ENCODE peak calls at places on chromosomes 2 and 18, in seven cellular contexts. One of them, this sample, is unnamed.

GRCh38 chr18:50638623-50639398 is 78.9 kb downstream of the MAPK4 start:
- DNase-seq in right atrium auricular region: no peak
- DNase-seq in cardiac fibroblast: no peak
- DNase-seq in bronchial epithelial cell: no peak
- DNase-seq in CD4-positive, alpha-beta T cell: no peak
- DNase-seq in AG10803: no peak
- DNase-seq in keratinocyte: no peak
- DNase-seq in this sample: no peak

GRCh38 chr18:74499633-74500032 is 3.5 kb downstream of the CNDP2 start:
- DNase-seq in AG10803: peak
- DNase-seq in cardiac fibroblast: peak
- DNase-seq in bronchial epithelial cell: peak
- DNase-seq in keratinocyte: peak
- DNase-seq in right atrium auricular region: peak
- DNase-seq in CD4-positive, alpha-beta T cell: peak
- DNase-seq in this sample: no peak

GRCh38 chr2:220513573-220514288 is 886.3 kb downstream of the SLC4A3 start:
- DNase-seq in bronchial epithelial cell: peak
- DNase-seq in CD4-positive, alpha-beta T cell: no peak
- DNase-seq in keratinocyte: no peak
- DNase-seq in AG10803: no peak
- DNase-seq in cardiac fibroblast: peak
- DNase-seq in right atrium auricular region: no peak
- DNase-seq in this sample: no peak

GRCh38 chr18:46628206-46628605 is 28.8 kb downstream of the LOXHD1 start:
- DNase-seq in keratinocyte: no peak
- DNase-seq in CD4-positive, alpha-beta T cell: no peak
- DNase-seq in bronchial epithelial cell: no peak
- DNase-seq in cardiac fibroblast: no peak
- DNase-seq in right atrium auricular region: no peak
- DNase-seq in AG10803: no peak
- DNase-seq in this sample: no peak

GRCh38 chr2:241203218-241204009 is 14.9 kb downstream of the ANO7 start:
- DNase-seq in bronchial epithelial cell: no peak
- DNase-seq in keratinocyte: no peak
- DNase-seq in AG10803: no peak
- DNase-seq in CD4-positive, alpha-beta T cell: no peak
- DNase-seq in cardiac fibroblast: no peak
- DNase-seq in right atrium auricular region: no peak
- DNase-seq in this sample: no peak

GRCh38 chr2:239378021-239378917 is 22.6 kb downstream of the HDAC4 start:
- DNase-seq in keratinocyte: no peak
- DNase-seq in bronchial epithelial cell: no peak
- DNase-seq in cardiac fibroblast: no peak
- DNase-seq in AG10803: no peak
- DNase-seq in right atrium auricular region: no peak
- DNase-seq in CD4-positive, alpha-beta T cell: no peak
- DNase-seq in this sample: no peak

GRCh38 chr2:223585691-223586090 is 16.5 kb downstream of the SCG2 start:
- DNase-seq in bronchial epithelial cell: peak
- DNase-seq in AG10803: peak
- DNase-seq in cardiac fibroblast: peak
- DNase-seq in right atrium auricular region: no peak
- DNase-seq in CD4-positive, alpha-beta T cell: no peak
- DNase-seq in keratinocyte: no peak
- DNase-seq in this sample: no peak

GRCh38 chr2:27306136-27306535 is 2.1 kb downstream of the UCN start:
- DNase-seq in right atrium auricular region: no peak
- DNase-seq in CD4-positive, alpha-beta T cell: no peak
- DNase-seq in cardiac fibroblast: no peak
- DNase-seq in bronchial epithelial cell: no peak
- DNase-seq in keratinocyte: no peak
- DNase-seq in AG10803: no peak
- DNase-seq in this sample: no peak

GRCh38 chr2:103264058-103264457 is 502.2 kb downstream of the TMEM182 start:
- DNase-seq in bronchial epithelial cell: no peak
- DNase-seq in cardiac fibroblast: no peak
- DNase-seq in keratinocyte: no peak
- DNase-seq in right atrium auricular region: no peak
- DNase-seq in CD4-positive, alpha-beta T cell: no peak
- DNase-seq in AG10803: no peak
- DNase-seq in this sample: no peak

GRCh38 chr18:69590150-69590549 is 189.5 kb downstream of the DOK6 start:
- DNase-seq in right atrium auricular region: no peak
- DNase-seq in AG10803: no peak
- DNase-seq in keratinocyte: no peak
- DNase-seq in CD4-positive, alpha-beta T cell: no peak
- DNase-seq in bronchial epithelial cell: no peak
- DNase-seq in cardiac fibroblast: no peak
- DNase-seq in this sample: no peak

GRCh38 chr18:41128126-41128525 is 826.9 kb upstream of the PIK3C3 start:
- DNase-seq in bronchial epithelial cell: peak
- DNase-seq in CD4-positive, alpha-beta T cell: no peak
- DNase-seq in cardiac fibroblast: peak
- DNase-seq in right atrium auricular region: no peak
- DNase-seq in keratinocyte: no peak
- DNase-seq in AG10803: no peak
- DNase-seq in this sample: no peak

GRCh38 chr2:174546519-174547506 is 50.8 kb downstream of the WIPF1 start:
- DNase-seq in AG10803: peak
- DNase-seq in cardiac fibroblast: peak
- DNase-seq in CD4-positive, alpha-beta T cell: no peak
- DNase-seq in keratinocyte: no peak
- DNase-seq in right atrium auricular region: no peak
- DNase-seq in bronchial epithelial cell: peak
- DNase-seq in this sample: peak

GRCh38 chr2:43977677-43978076 is 18.1 kb downstream of the LRPPRC start:
- DNase-seq in AG10803: no peak
- DNase-seq in keratinocyte: no peak
- DNase-seq in right atrium auricular region: no peak
- DNase-seq in bronchial epithelial cell: no peak
- DNase-seq in cardiac fibroblast: no peak
- DNase-seq in CD4-positive, alpha-beta T cell: no peak
- DNase-seq in this sample: no peak

GRCh38 chr2:6580982-6581381 is 284.7 kb downstream of the CMPK2 start:
- DNase-seq in bronchial epithelial cell: peak
- DNase-seq in keratinocyte: no peak
- DNase-seq in right atrium auricular region: no peak
- DNase-seq in CD4-positive, alpha-beta T cell: no peak
- DNase-seq in AG10803: peak
- DNase-seq in cardiac fibroblast: no peak
- DNase-seq in this sample: no peak

GRCh38 chr18:53254265-53254664 is 914.3 kb downstream of the DCC start:
- DNase-seq in keratinocyte: no peak
- DNase-seq in right atrium auricular region: no peak
- DNase-seq in bronchial epithelial cell: no peak
- DNase-seq in cardiac fibroblast: no peak
- DNase-seq in AG10803: no peak
- DNase-seq in CD4-positive, alpha-beta T cell: no peak
- DNase-seq in this sample: no peak

GRCh38 chr2:159130302-159130701 is 156.2 kb downstream of the WDSUB1 start:
- DNase-seq in keratinocyte: no peak
- DNase-seq in CD4-positive, alpha-beta T cell: no peak
- DNase-seq in bronchial epithelial cell: no peak
- DNase-seq in AG10803: no peak
- DNase-seq in right atrium auricular region: no peak
- DNase-seq in cardiac fibroblast: no peak
- DNase-seq in this sample: no peak

GRCh38 chr18:10332452-10332851 is 122.0 kb upstream of the APCDD1 start:
- DNase-seq in CD4-positive, alpha-beta T cell: no peak
- DNase-seq in bronchial epithelial cell: no peak
- DNase-seq in cardiac fibroblast: no peak
- DNase-seq in right atrium auricular region: no peak
- DNase-seq in AG10803: no peak
- DNase-seq in keratinocyte: no peak
- DNase-seq in this sample: no peak

GRCh38 chr18:51185075-51185474 is 12.4 kb downstream of the MEX3C start:
- DNase-seq in AG10803: no peak
- DNase-seq in cardiac fibroblast: peak
- DNase-seq in bronchial epithelial cell: no peak
- DNase-seq in keratinocyte: no peak
- DNase-seq in CD4-positive, alpha-beta T cell: no peak
- DNase-seq in right atrium auricular region: no peak
- DNase-seq in this sample: no peak

DNA sequence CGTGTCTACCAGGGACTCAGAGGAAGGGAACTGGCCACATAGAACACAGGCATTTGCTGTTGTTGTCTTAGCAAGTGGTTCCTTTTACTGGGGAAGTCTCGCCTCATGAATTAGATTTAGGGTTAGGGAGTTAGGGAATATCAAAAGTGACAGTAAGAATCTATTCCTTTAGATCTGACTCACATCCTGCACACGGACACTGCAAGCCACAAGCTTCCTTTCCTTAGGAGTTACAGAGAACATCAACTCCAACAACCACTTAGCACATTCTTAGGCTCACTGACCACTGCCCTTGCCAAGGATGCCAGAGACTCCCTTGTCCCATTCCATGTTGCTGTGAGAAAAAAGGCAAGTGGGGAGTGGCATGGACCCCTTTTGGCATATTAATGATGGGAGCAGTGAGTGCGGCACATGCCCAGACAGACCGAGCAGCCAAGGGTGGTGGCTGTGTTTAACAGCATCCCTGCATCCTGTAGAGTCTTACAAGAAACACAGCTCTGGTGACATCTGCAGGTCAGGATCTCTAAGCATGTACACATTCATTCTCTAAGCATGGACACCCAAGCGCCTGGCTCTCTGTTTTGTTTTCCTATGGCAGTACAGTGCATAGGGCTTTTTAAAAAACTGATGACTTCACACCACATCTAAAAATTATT is 745.6 kb upstream of the RAB6C start:
- DNase-seq in right atrium auricular region: no peak
- DNase-seq in bronchial epithelial cell: peak
- DNase-seq in CD4-positive, alpha-beta T cell: no peak
- DNase-seq in AG10803: peak
- DNase-seq in cardiac fibroblast: no peak
- DNase-seq in keratinocyte: no peak
- DNase-seq in this sample: peak
- TF ChIP-seq CTCF in right atrium auricular region: no peak
- TF ChIP-seq CTCF in bronchial epithelial cell: peak
- TF ChIP-seq CTCF in CD4-positive, alpha-beta T cell: no peak
- TF ChIP-seq CTCF in AG10803: peak
- TF ChIP-seq CTCF in cardiac fibroblast: no peak
- TF ChIP-seq CTCF in keratinocyte: peak
- TF ChIP-seq CTCF in this sample: no peak

DNA sequence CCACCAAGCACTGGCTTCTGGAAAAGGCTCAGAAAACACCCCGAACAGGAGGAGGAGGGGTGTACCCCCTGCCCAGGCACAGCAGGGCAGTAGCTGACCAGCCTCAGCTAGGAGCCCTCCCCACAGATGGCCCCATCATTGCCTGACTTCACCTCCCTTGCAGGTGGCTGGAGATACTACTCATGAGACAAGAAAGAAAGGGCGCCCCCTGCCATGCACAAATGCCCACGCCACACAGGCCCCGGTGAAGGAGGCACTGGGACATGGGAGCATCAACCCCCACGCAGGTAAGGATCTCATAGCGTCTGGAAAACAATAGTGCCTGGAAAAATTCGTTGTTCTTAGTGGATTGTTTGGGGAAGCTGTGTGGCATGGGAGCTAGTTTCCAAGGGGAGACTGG is 240.6 kb downstream of the TFCP2L1 start:
- DNase-seq in right atrium auricular region: no peak
- DNase-seq in keratinocyte: no peak
- DNase-seq in CD4-positive, alpha-beta T cell: no peak
- DNase-seq in AG10803: no peak
- DNase-seq in cardiac fibroblast: peak
- DNase-seq in bronchial epithelial cell: peak
- DNase-seq in this sample: no peak
- TF ChIP-seq CTCF in right atrium auricular region: no peak
- TF ChIP-seq CTCF in keratinocyte: peak
- TF ChIP-seq CTCF in CD4-positive, alpha-beta T cell: no peak
- TF ChIP-seq CTCF in AG10803: no peak
- TF ChIP-seq CTCF in cardiac fibroblast: peak
- TF ChIP-seq CTCF in bronchial epithelial cell: peak
- TF ChIP-seq CTCF in this sample: no peak

DNA sequence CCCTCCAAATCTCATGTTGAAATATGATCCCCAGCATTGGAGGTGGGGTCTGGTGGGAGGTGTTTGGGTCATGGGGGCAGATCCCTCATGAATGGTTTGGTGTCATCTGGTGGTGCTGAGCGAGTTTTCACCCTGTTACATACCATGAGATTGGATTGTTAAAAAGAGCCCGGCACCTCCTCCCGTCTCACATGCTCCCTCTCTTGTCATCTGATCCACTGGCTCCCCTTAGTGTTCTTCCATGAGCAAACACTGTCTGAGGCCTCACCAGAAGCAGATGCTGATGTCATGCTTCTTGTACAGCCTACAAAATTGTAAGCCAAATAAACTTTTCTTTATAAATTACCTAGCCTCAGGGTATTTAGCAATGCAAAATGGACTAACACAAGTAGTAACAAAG is 405.0 kb upstream of the SLC39A10 start:
- DNase-seq in keratinocyte: no peak
- DNase-seq in cardiac fibroblast: no peak
- DNase-seq in bronchial epithelial cell: no peak
- DNase-seq in AG10803: no peak
- DNase-seq in right atrium auricular region: no peak
- DNase-seq in CD4-positive, alpha-beta T cell: no peak
- DNase-seq in this sample: no peak
- TF ChIP-seq CTCF in keratinocyte: no peak
- TF ChIP-seq CTCF in cardiac fibroblast: no peak
- TF ChIP-seq CTCF in bronchial epithelial cell: no peak
- TF ChIP-seq CTCF in AG10803: no peak
- TF ChIP-seq CTCF in right atrium auricular region: no peak
- TF ChIP-seq CTCF in CD4-positive, alpha-beta T cell: no peak
- TF ChIP-seq CTCF in this sample: no peak

GRCh38 chr2:46332686-46333281 is 35.6 kb downstream of the EPAS1 start:
- DNase-seq in cardiac fibroblast: peak
- DNase-seq in right atrium auricular region: no peak
- DNase-seq in bronchial epithelial cell: peak
- DNase-seq in keratinocyte: peak
- DNase-seq in CD4-positive, alpha-beta T cell: no peak
- DNase-seq in AG10803: peak
- DNase-seq in this sample: no peak

GRCh38 chr2:46334389-46335345 is 37.5 kb downstream of the EPAS1 start:
- DNase-seq in CD4-positive, alpha-beta T cell: no peak
- DNase-seq in keratinocyte: peak
- DNase-seq in cardiac fibroblast: peak
- DNase-seq in right atrium auricular region: no peak
- DNase-seq in AG10803: peak
- DNase-seq in bronchial epithelial cell: peak
- DNase-seq in this sample: no peak

GRCh38 chr2:46335966-46336436 is 38.8 kb downstream of the EPAS1 start:
- DNase-seq in right atrium auricular region: no peak
- DNase-seq in CD4-positive, alpha-beta T cell: no peak
- DNase-seq in cardiac fibroblast: peak
- DNase-seq in keratinocyte: no peak
- DNase-seq in AG10803: peak
- DNase-seq in bronchial epithelial cell: no peak
- DNase-seq in this sample: no peak

GRCh38 chr2:46335404-46335965 is 38.3 kb downstream of the EPAS1 start:
- DNase-seq in cardiac fibroblast: peak
- DNase-seq in right atrium auricular region: no peak
- DNase-seq in AG10803: peak
- DNase-seq in CD4-positive, alpha-beta T cell: no peak
- DNase-seq in bronchial epithelial cell: peak
- DNase-seq in keratinocyte: no peak
- DNase-seq in this sample: peak

DNA sequence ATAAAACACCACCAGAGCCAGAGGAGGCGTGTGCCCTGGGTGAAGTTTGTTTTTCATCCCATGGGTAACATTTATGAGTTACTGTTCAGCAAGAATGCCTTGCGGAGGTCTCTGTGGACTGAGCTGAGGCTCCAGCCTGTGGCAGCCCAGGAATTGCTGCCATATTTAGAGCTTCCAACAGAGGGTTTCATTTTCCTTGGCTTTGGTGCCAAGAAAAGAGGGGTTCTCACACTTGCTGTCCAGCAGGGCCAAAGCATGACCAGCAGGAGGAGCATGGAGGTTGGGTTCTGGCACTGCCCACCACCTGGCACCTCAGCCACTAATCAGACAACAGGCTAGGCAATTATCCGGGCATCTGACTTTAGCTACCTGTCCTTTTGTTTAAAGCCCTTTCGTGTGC is 36.7 kb downstream of the EPAS1 start:
- DNase-seq in bronchial epithelial cell: no peak
- DNase-seq in keratinocyte: no peak
- DNase-seq in CD4-positive, alpha-beta T cell: no peak
- DNase-seq in AG10803: peak
- DNase-seq in cardiac fibroblast: peak
- DNase-seq in right atrium auricular region: no peak
- DNase-seq in this sample: no peak
- TF ChIP-seq CTCF in bronchial epithelial cell: peak
- TF ChIP-seq CTCF in keratinocyte: peak
- TF ChIP-seq CTCF in CD4-positive, alpha-beta T cell: no peak
- TF ChIP-seq CTCF in AG10803: peak
- TF ChIP-seq CTCF in cardiac fibroblast: peak
- TF ChIP-seq CTCF in right atrium auricular region: no peak
- TF ChIP-seq CTCF in this sample: peak